ENCODE peak calls at places on chromosomes 2 and 18, in ten cellular contexts. U, V, L, J, N, A, F, G, K and I are unnamed samples.

GRCh38 chr2:70480468-70480867 is 73.2 kb downstream of the TGFA start:
- DNase-seq in U (no peak), V (no peak), L (no peak), J (no peak), N (no peak), A (no peak), F (no peak), G (no peak), K (no peak), I (no peak)

GRCh38 chr2:2699117-2699497 is 368.0 kb upstream of the MYT1L start:
- DNase-seq in U (peak; percentile 79), V (no peak), L (no peak), J (no peak), N (no peak), A (no peak), F (no peak), G (no peak), K (no peak), I (no peak)

GRCh38 chr2:69945447-69945846 is 16.0 kb downstream of the ASPRV1 start:
- DNase-seq in U (no peak), V (no peak), L (no peak), J (no peak), N (no peak), A (peak; percentile 12), F (peak; percentile 97), G (peak; percentile 76), K (no peak), I (no peak)

GRCh38 chr2:133424876-133425275 is 143.4 kb downstream of the NCKAP5 start:
- DNase-seq in U (no peak), V (no peak), L (no peak), J (no peak), N (no peak), A (no peak), F (peak; percentile 37), G (no peak), K (no peak), I (no peak)

GRCh38 chr2:228224410-228224809 is 42.9 kb upstream of the SPHKAP start:
- DNase-seq in U (no peak), V (no peak), L (no peak), J (no peak), N (no peak), A (no peak), F (peak; percentile 39), G (peak; percentile 4), K (no peak), I (no peak)

GRCh38 chr2:121999273-121999672 is 243.8 kb downstream of the TSN start:
- DNase-seq in U (no peak), V (no peak), L (no peak), J (no peak), N (no peak), A (peak; percentile 73), F (peak; percentile 1), G (peak; percentile 9), K (no peak), I (no peak)

GRCh38 chr2:184769038-184769437 is 170.7 kb downstream of the ZNF804A start:
- DNase-seq in U (no peak), V (no peak), L (no peak), J (no peak), N (no peak), A (peak; percentile 62), F (peak; percentile 71), G (peak; percentile 63), K (no peak), I (no peak)

GRCh38 chr2:57877811-57878572 is 168.6 kb upstream of the VRK2 start:
- DNase-seq in U (no peak), V (no peak), L (no peak), J (no peak), N (no peak), A (no peak), F (peak; percentile 2), G (peak; percentile 54), K (no peak), I (no peak)

GRCh38 chr18:21444465-21445023 is 156.0 kb downstream of the ESCO1 start:
- DNase-seq in U (peak; percentile 72), V (no peak), L (no peak), J (no peak), N (peak; percentile 12), A (peak; percentile 36), F (peak; percentile 77), G (peak; percentile 78), K (no peak), I (no peak)

DNA sequence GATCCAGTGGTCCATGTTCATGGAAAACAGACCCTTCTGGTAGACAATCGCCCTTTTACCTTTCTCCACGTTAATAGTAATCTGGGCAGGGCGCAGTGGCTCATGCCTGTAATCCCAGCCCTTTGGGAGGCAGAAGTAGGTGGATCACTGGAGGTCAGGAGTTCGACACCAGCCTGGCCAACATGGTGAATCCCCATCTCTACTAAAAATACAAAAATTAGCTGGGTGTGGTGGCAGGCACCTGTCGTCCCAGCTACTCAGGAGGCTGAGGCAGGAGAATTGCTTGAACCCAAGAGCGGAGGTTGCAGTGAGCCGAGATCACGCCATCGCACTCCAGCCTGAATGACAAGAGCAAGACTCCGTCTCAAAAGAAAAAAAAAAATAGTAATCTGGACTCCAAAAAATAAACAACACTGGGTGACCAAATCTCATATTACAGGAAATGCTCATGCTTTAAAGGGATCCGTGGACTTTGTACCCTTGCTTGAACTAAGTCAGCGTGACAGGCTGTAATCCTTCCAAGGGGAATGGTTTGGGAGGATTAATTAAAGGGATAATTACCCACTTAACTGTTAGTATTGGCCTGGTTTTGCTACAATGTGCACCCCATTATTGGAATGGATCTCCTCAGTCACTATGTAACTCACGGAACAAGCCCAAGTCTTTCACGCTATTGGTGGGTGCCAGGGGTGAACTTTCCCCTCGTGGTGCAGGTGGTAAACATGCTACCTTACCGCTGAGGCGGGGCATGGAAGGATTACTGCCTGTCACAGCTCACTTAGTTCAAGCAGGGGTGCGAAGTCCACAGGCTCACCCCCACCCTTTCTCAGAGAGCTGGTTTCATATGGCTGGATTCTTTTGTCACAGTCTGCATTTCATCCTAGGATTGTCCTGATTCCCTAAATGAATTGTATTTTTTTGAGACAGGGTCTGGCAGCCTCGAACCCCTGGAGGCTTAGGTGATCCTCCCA is 36.7 kb downstream of the PROC start:
- DNase-seq in U (no peak), V (no peak), L (no peak), J (no peak), N (no peak), A (no peak), F (no peak), G (peak; percentile 49), K (no peak), I (no peak)
- H3K4me3 ChIP-seq in U (peak overlapping the region; percentile 5), V (no peak overlapping the region), L (peak overlapping the region; percentile 17), J (no peak overlapping the region), N (no peak overlapping the region), A (no peak overlapping the region), F (no peak overlapping the region), G (no peak overlapping the region), K (no peak overlapping the region), I (no peak overlapping the region)

DNA sequence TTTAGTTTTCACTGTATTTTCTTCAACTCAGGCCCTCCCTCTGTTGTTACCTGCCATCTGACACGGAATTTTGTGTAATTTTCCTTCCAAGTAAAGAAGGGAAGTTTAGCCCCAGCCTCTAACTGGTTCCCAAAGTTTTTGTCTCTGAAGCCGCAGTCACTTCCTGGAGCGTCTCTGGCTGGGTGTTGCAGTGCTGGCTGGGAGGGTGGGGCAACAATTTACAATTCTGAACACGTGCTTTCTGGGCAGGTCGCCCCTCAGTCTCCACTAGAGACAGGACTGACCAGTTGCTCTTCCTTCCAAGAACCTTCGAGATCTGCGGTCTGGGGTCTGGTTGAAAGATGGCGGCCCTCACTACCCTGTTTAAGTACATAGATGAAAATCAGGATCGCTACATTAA is 3.5 kb downstream of the CNDP2 start:
- DNase-seq in U (peak; percentile 61), V (peak; percentile 12), L (peak; percentile 81), J (peak; percentile 61), N (peak; percentile 55), A (peak; percentile 18), F (peak; percentile 82), G (peak; percentile 50), K (peak; percentile 37), I (peak; percentile 59)
- H3K4me3 ChIP-seq in U (peak overlapping the region; percentile 61), V (peak overlapping the region; percentile 61), L (peak overlapping the region; percentile 31), J (peak overlapping the region; percentile 58), N (peak overlapping the region; percentile 61), A (no peak overlapping the region), F (peak overlapping the region; percentile 53), G (peak overlapping the region; percentile 56), K (peak overlapping the region; percentile 19), I (peak overlapping the region; percentile 72)

DNA sequence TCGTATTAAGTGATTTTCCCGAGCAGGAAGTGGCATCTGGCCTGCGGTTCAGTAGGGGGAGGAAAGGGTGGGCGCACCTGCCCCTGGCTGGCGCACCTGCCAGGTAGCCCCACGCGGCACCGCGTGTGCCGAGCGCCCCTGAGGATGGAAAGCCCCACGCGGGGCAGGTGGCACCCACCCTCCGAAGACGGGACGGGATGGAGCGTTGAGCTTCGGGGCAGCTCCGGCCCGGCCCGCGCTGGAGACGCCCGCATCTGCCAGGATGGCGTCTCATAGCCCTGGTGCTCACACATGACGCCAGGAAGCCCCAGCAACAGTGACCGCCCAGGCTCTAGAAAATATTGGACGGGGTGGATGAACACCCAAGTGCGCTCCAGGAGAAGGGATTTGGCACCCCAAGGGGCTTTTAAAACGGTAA is 2.5 kb upstream of the NFATC1 start:
- DNase-seq in U (peak; percentile 62), V (no peak), L (no peak), J (no peak), N (no peak), A (no peak), F (peak; percentile 3), G (no peak), K (peak; percentile 49), I (peak; percentile 30)
- H3K4me3 ChIP-seq in U (peak overlapping the region; percentile 73), V (peak overlapping the region; percentile 73), L (peak overlapping the region; percentile 57), J (peak overlapping the region; percentile 59), N (no peak overlapping the region), A (peak overlapping the region; percentile 39), F (no peak overlapping the region), G (peak overlapping the region; percentile 70), K (peak overlapping the region; percentile 51), I (peak overlapping the region; percentile 57)

DNA sequence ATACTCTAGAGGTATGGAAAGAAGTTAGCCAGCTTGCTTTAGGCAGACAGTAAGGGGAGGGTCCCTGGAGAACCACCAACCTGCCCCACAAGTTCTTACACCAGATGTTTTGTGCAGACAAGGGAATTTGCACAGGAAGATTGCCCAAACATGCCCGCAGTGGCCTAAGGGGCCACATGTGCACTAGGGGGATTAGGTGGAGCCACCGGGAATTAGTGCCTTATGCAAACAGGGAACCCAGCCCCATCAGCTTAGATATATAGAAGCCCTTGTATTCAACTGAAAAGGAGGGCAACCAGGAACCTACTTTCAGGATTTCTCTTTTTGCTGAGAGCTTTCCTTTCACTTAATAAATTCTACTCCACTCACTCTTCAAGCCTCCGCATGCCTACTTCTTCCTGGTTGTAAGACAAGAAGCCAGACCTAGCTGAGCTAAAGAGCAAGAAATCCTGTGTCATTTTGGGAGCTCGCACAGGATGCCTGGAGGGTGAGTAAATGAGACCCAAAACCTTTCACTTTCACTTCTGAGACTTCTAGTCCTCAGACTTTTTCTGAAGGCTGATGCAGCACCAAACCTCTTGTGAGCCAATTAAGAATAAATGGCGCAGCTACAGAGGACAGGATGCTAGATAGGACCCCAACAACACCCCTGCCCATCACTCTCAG is 146.3 kb downstream of the GCA start:
- DNase-seq in U (no peak), V (no peak), L (no peak), J (no peak), N (no peak), A (no peak), F (peak; percentile 78), G (peak; percentile 27), K (no peak), I (no peak)
- H3K4me3 ChIP-seq in U (no peak overlapping the region), V (no peak overlapping the region), L (no peak overlapping the region), J (no peak overlapping the region), N (no peak overlapping the region), A (no peak overlapping the region), F (no peak overlapping the region), G (no peak overlapping the region), K (no peak overlapping the region), I (no peak overlapping the region)